ENCODE peak calls at places on chromosomes 12 and 14, in nine cellular contexts. G, Q, T, I, B, C, V, S and A are unnamed samples.

GRCh38 chr14:92507174-92507768 is 6.3 kb upstream of the RIN3 start:
- DNase-seq in G (no peak), Q (no peak), T (no peak), I (no peak), B (no peak), C (no peak), V (peak; percentile 88), S (no peak), A (peak; percentile 49)

GRCh38 chr14:34693228-34693939 is 21.0 kb downstream of the CFL2 start:
- DNase-seq in G (no peak), Q (peak; percentile 91), T (peak; percentile 68), I (no peak), B (peak; percentile 28), C (no peak), V (peak; percentile 64), S (no peak), A (no peak)

GRCh38 chr14:92247347-92247746 is 75.6 kb upstream of the SLC24A4 start:
- DNase-seq in G (no peak), Q (no peak), T (no peak), I (no peak), B (peak; percentile 12), C (no peak), V (no peak), S (no peak), A (no peak)

GRCh38 chr12:3715999-3716398 is 36.9 kb downstream of the CRACR2A start:
- DNase-seq in G (no peak), Q (no peak), T (no peak), I (no peak), B (no peak), C (no peak), V (no peak), S (no peak), A (no peak)

GRCh38 chr12:4434721-4435425 is 10.7 kb downstream of the FGF6 start:
- DNase-seq in G (no peak), Q (no peak), T (peak; percentile 32), I (no peak), B (no peak), C (peak; percentile 45), V (no peak), S (no peak), A (no peak)

GRCh38 chr12:5442251-5443006 is 10.5 kb downstream of the NTF3 start:
- DNase-seq in G (peak; percentile 57), Q (peak; percentile 64), T (no peak), I (peak; percentile 39), B (peak; percentile 68), C (peak; percentile 13), V (no peak), S (no peak), A (no peak)

GRCh38 chr14:88470542-88471440 is 84.0 kb downstream of the PTPN21 start:
- DNase-seq in G (peak; percentile 43), Q (no peak), T (no peak), I (peak; percentile 42), B (peak; percentile 71), C (no peak), V (no peak), S (no peak), A (no peak)

GRCh38 chr12:11753826-11754225 is 104.4 kb downstream of the ETV6 start:
- DNase-seq in G (no peak), Q (no peak), T (no peak), I (no peak), B (no peak), C (no peak), V (no peak), S (no peak), A (no peak)

GRCh38 chr12:24948452-24948815 is 467 bp downstream of the BCAT1 start:
- DNase-seq in G (peak; percentile 63), Q (peak; percentile 62), T (no peak), I (peak; percentile 52), B (peak; percentile 70), C (peak; percentile 54), V (no peak), S (no peak), A (peak; percentile 24)

GRCh38 chr12:98227162-98227561 is 288.2 kb upstream of the TMPO start:
- DNase-seq in G (peak; percentile 28), Q (peak; percentile 58), T (no peak), I (no peak), B (peak; percentile 6), C (peak; percentile 7), V (no peak), S (no peak), A (no peak)

GRCh38 chr12:76548222-76548837 is 11.2 kb downstream of the OSBPL8 start:
- DNase-seq in G (no peak), Q (peak; percentile 35), T (no peak), I (no peak), B (peak; percentile 20), C (no peak), V (no peak), S (no peak), A (no peak)

GRCh38 chr12:3564411-3564810 is 73.4 kb downstream of the PRMT8 start:
- DNase-seq in G (no peak), Q (no peak), T (no peak), I (no peak), B (no peak), C (no peak), V (no peak), S (no peak), A (no peak)

GRCh38 chr12:113226696-113227095 is 5.4 kb downstream of the TPCN1 start:
- DNase-seq in G (no peak), Q (no peak), T (no peak), I (no peak), B (no peak), C (no peak), V (no peak), S (no peak), A (no peak)
- TF ChIP-seq CTCF in G (no peak), Q (no peak), T (no peak), I (no peak), B (no peak), C (no peak), V (no peak), S (no peak), A (no peak)

DNA sequence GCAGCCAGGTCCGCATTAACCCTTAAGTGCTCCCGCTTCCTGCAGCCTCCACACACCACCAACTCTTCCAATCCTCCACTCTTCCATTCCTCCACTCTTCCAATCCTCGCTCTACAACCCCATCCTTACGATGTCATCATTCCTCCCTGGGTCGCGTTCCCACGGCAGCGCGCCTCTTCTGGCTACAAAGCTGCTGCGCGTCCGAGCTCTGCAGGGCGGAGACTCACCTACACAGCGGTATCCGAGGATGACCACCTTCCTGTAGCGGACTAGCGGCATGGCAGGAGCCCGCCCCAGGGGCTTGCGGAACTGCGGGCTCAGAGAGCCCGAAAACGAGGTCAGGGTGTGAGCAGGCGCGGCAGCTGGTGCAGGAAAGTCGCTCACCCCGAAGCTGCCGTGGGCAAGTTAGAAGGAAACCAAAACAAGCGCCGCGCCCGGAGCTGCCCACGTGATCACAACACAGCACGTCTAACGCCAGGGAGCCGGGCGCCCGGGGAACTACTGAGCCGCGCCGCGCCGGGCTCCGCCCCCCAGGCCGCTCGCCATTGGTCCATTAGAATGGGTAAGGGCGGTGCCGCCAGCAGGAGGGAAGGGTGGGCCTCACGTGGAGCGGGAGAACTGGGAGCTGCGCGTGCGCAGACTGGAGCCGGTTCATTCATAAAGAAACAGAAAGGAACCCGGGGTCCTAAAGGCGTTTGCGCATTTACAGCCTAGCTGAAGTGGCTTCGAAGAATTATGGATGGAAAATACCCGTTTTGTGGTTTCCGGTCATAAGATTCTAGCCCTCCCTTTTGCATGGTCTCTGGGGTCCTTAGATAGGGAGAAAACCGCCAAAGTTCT is at the start of gene RHEBL1:
- DNase-seq in G (peak; percentile 96), Q (peak; percentile 97), T (peak; percentile 99), I (peak; percentile 83), B (peak; percentile 98), C (peak; percentile 100), V (peak; percentile 99), S (peak; percentile 99), A (peak; percentile 98)
- TF ChIP-seq CTCF in G (peak; percentile 16), Q (peak; percentile 22), T (peak; percentile 7), I (no peak), B (peak; percentile 16), C (peak; percentile 53), V (no peak), S (no peak), A (no peak)

GRCh38 chr14:76846331-76847047 is 20.3 kb downstream of the LRRC74A start:
- DNase-seq in G (no peak), Q (no peak), T (no peak), I (no peak), B (no peak), C (no peak), V (no peak), S (no peak), A (no peak)

GRCh38 chr14:76848879-76849278 is 22.7 kb downstream of the LRRC74A start:
- DNase-seq in G (no peak), Q (peak; percentile 56), T (no peak), I (no peak), B (no peak), C (no peak), V (no peak), S (no peak), A (no peak)

GRCh38 chr14:76842414-76842813 is 16.2 kb downstream of the LRRC74A start:
- DNase-seq in G (no peak), Q (no peak), T (no peak), I (no peak), B (no peak), C (no peak), V (no peak), S (no peak), A (no peak)

DNA sequence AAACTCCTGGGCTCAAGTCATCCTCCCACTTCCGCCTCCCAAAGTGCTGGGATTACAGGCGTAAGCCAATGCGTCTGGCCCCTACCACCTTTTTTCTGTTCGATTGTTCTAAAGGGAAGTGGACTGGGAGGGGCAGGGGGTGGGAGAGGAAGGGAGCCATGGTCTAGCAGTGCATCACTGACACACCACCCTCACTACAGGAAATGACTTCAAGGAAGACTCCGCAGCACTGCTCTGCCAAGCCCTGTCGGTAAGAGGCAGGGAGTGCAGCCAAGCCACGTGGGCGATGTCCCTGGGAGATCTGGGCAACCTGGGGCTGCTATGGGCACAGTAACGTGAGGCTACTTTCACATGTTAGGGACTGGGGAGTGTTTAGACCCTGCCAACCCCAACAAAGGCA is 18.0 kb downstream of the LRRC74A start:
- DNase-seq in G (peak; percentile 86), Q (peak; percentile 61), T (peak; percentile 58), I (peak; percentile 29), B (peak; percentile 85), C (peak; percentile 57), V (peak; percentile 31), S (peak; percentile 83), A (no peak)
- TF ChIP-seq CTCF in G (peak; percentile 37), Q (peak; percentile 26), T (no peak), I (no peak), B (peak; percentile 52), C (peak; percentile 33), V (no peak), S (no peak), A (no peak)

DNA sequence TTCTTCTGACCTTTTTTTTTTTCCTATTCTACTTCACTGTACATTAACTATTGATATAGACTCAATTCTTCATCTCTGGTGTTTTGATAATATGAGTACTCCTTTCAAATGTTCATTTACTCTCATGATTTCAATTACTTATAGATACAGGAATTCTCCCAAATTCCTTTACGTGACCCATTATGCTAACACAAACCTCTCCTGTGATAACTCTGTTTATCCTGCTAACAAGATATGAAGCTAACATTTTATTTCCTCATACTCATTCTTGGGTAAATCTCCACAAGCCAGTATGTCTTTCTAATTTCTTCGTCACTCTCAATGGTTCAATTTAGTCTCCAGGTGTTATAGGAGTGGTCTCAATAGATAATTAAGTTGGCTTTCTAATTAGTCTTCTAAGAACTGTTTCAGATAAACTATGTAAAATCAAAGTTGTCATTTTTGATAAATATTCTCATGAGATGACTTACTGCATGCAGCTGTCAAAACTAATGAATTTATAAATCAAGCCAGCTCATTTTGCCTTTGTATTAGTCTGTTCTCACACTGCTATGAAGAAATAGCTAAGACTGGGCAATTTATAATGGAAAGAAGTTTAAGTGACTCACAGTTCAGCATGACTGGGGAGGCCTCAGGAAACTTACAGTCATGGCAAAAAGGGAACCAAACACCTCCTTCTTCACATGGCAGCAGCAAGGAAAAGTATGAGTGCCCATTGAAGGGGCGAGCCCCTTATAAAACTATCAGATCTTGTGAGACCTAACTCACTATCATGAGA is 130.6 kb upstream of the MYF6 start:
- DNase-seq in G (no peak), Q (no peak), T (no peak), I (peak; percentile 70), B (no peak), C (no peak), V (no peak), S (no peak), A (no peak)
- TF ChIP-seq CTCF in G (no peak), Q (no peak), T (no peak), I (no peak), B (no peak), C (no peak), V (no peak), S (no peak), A (no peak)